ENCODE peak calls at places on chromosomes 5 and 9, in four cellular contexts. One of them, this sample, is unnamed.

GRCh38 chr5:107633171-107633901 is 37.4 kb downstream of the EFNA5 start:
- DNase-seq in retina: peak
- DNase-seq in AG04449: no peak
- DNase-seq in DMS 273 treated with DMSO at 0.1 percent for 48 hours: no peak
- DNase-seq in this sample: peak

GRCh38 chr9:99167120-99167519 is 54.6 kb downstream of the ALG2 start:
- DNase-seq in retina: no peak
- DNase-seq in AG04449: no peak
- DNase-seq in DMS 273 treated with DMSO at 0.1 percent for 48 hours: no peak
- DNase-seq in this sample: no peak

GRCh38 chr9:15180124-15180523 is 126.9 kb downstream of the TTC39B start:
- DNase-seq in retina: no peak
- DNase-seq in AG04449: no peak
- DNase-seq in DMS 273 treated with DMSO at 0.1 percent for 48 hours: no peak
- DNase-seq in this sample: no peak

GRCh38 chr9:6549106-6549505 is 96.4 kb downstream of the GLDC start:
- DNase-seq in retina: peak
- DNase-seq in AG04449: no peak
- DNase-seq in DMS 273 treated with DMSO at 0.1 percent for 48 hours: no peak
- DNase-seq in this sample: peak

GRCh38 chr5:143433680-143434079 is 30.2 kb upstream of the NR3C1 start:
- DNase-seq in retina: no peak
- DNase-seq in AG04449: no peak
- DNase-seq in DMS 273 treated with DMSO at 0.1 percent for 48 hours: no peak
- DNase-seq in this sample: no peak

GRCh38 chr5:171122372-171122771 is 186.7 kb upstream of the TLX3 start:
- DNase-seq in retina: no peak
- DNase-seq in AG04449: no peak
- DNase-seq in DMS 273 treated with DMSO at 0.1 percent for 48 hours: no peak
- DNase-seq in this sample: no peak

GRCh38 chr5:34474573-34475021 is 181.5 kb upstream of the RAI14 start:
- DNase-seq in retina: peak
- DNase-seq in AG04449: no peak
- DNase-seq in DMS 273 treated with DMSO at 0.1 percent for 48 hours: peak
- DNase-seq in this sample: peak

GRCh38 chr5:166979576-166979975 is 1311.9 kb upstream of the WWC1 start:
- DNase-seq in retina: no peak
- DNase-seq in AG04449: no peak
- DNase-seq in DMS 273 treated with DMSO at 0.1 percent for 48 hours: no peak
- DNase-seq in this sample: peak

GRCh38 chr9:93956183-93956784 is 1.1 kb upstream of the BARX1 start:
- DNase-seq in retina: no peak
- DNase-seq in AG04449: no peak
- DNase-seq in DMS 273 treated with DMSO at 0.1 percent for 48 hours: no peak
- DNase-seq in this sample: no peak

GRCh38 chr5:93607367-93608258 is 24.6 kb downstream of the NR2F1 start:
- DNase-seq in retina: peak
- DNase-seq in AG04449: no peak
- DNase-seq in DMS 273 treated with DMSO at 0.1 percent for 48 hours: peak
- DNase-seq in this sample: peak